ENCODE peak calls at places on chromosomes 7 and 10, in ten cellular contexts. One of them, this sample, is unnamed.

GRCh38 chr10:68501691-68502090 is 25.6 kb downstream of the SLC25A16 start:
- DNase-seq in Peyer's patch: no peak
- DNase-seq in stomach: no peak
- DNase-seq in transverse colon: no peak
- DNase-seq in IMR-90: no peak
- DNase-seq in adrenal gland: no peak
- DNase-seq in body of pancreas: no peak
- DNase-seq in esophagus squamous epithelium: no peak
- DNase-seq in testis: no peak
- DNase-seq in HCT116: no peak
- DNase-seq in this sample: peak

GRCh38 chr7:45979275-45980180 is 58.5 kb upstream of the IGFBP3 start:
- DNase-seq in Peyer's patch: no peak
- DNase-seq in stomach: no peak
- DNase-seq in transverse colon: no peak
- DNase-seq in IMR-90: no peak
- DNase-seq in adrenal gland: no peak
- DNase-seq in body of pancreas: no peak
- DNase-seq in esophagus squamous epithelium: no peak
- DNase-seq in testis: no peak
- DNase-seq in HCT116: no peak
- DNase-seq in this sample: peak

GRCh38 chr10:30979956-30980355 is 51.7 kb downstream of the ZNF438 start:
- DNase-seq in Peyer's patch: no peak
- DNase-seq in stomach: no peak
- DNase-seq in transverse colon: no peak
- DNase-seq in IMR-90: no peak
- DNase-seq in adrenal gland: no peak
- DNase-seq in body of pancreas: no peak
- DNase-seq in esophagus squamous epithelium: no peak
- DNase-seq in testis: no peak
- DNase-seq in HCT116: no peak
- DNase-seq in this sample: no peak

GRCh38 chr7:98240961-98241673 is 10.9 kb downstream of the TECPR1 start:
- DNase-seq in Peyer's patch: peak
- DNase-seq in stomach: peak
- DNase-seq in transverse colon: peak
- DNase-seq in IMR-90: peak
- DNase-seq in adrenal gland: peak
- DNase-seq in body of pancreas: peak
- DNase-seq in esophagus squamous epithelium: no peak
- DNase-seq in testis: peak
- DNase-seq in HCT116: peak
- DNase-seq in this sample: no peak

GRCh38 chr7:21747806-21748205 is 197.9 kb downstream of the CDCA7L start:
- DNase-seq in Peyer's patch: no peak
- DNase-seq in stomach: no peak
- DNase-seq in transverse colon: no peak
- DNase-seq in IMR-90: no peak
- DNase-seq in adrenal gland: no peak
- DNase-seq in body of pancreas: no peak
- DNase-seq in esophagus squamous epithelium: no peak
- DNase-seq in testis: no peak
- DNase-seq in HCT116: no peak
- DNase-seq in this sample: no peak

GRCh38 chr10:113680172-113681111 is 730 bp downstream of the CASP7 start:
- DNase-seq in Peyer's patch: peak
- DNase-seq in stomach: peak
- DNase-seq in transverse colon: peak
- DNase-seq in IMR-90: peak
- DNase-seq in adrenal gland: peak
- DNase-seq in body of pancreas: peak
- DNase-seq in esophagus squamous epithelium: no peak
- DNase-seq in testis: peak
- DNase-seq in HCT116: no peak
- DNase-seq in this sample: peak

GRCh38 chr10:71433983-71434744 is 37.4 kb downstream of the CDH23 start:
- DNase-seq in Peyer's patch: no peak
- DNase-seq in stomach: peak
- DNase-seq in transverse colon: no peak
- DNase-seq in IMR-90: no peak
- DNase-seq in adrenal gland: peak
- DNase-seq in body of pancreas: no peak
- DNase-seq in esophagus squamous epithelium: no peak
- DNase-seq in testis: peak
- DNase-seq in HCT116: no peak
- DNase-seq in this sample: peak

GRCh38 chr10:104240078-104240477 is 7.9 kb upstream of the CFAP43 start:
- DNase-seq in Peyer's patch: no peak
- DNase-seq in stomach: no peak
- DNase-seq in transverse colon: no peak
- DNase-seq in IMR-90: no peak
- DNase-seq in adrenal gland: no peak
- DNase-seq in body of pancreas: no peak
- DNase-seq in esophagus squamous epithelium: no peak
- DNase-seq in testis: no peak
- DNase-seq in HCT116: no peak
- DNase-seq in this sample: no peak

GRCh38 chr7:78176186-78176585 is 377.6 kb downstream of the PHTF2 start:
- DNase-seq in Peyer's patch: no peak
- DNase-seq in stomach: no peak
- DNase-seq in transverse colon: no peak
- DNase-seq in IMR-90: peak
- DNase-seq in adrenal gland: no peak
- DNase-seq in body of pancreas: no peak
- DNase-seq in esophagus squamous epithelium: no peak
- DNase-seq in testis: no peak
- DNase-seq in HCT116: no peak
- DNase-seq in this sample: no peak

GRCh38 chr7:128259131-128260056 is 18.3 kb downstream of the LEP start:
- DNase-seq in Peyer's patch: no peak
- DNase-seq in stomach: peak
- DNase-seq in transverse colon: peak
- DNase-seq in IMR-90: peak
- DNase-seq in adrenal gland: no peak
- DNase-seq in body of pancreas: no peak
- DNase-seq in esophagus squamous epithelium: no peak
- DNase-seq in testis: no peak
- DNase-seq in HCT116: peak
- DNase-seq in this sample: peak

DNA sequence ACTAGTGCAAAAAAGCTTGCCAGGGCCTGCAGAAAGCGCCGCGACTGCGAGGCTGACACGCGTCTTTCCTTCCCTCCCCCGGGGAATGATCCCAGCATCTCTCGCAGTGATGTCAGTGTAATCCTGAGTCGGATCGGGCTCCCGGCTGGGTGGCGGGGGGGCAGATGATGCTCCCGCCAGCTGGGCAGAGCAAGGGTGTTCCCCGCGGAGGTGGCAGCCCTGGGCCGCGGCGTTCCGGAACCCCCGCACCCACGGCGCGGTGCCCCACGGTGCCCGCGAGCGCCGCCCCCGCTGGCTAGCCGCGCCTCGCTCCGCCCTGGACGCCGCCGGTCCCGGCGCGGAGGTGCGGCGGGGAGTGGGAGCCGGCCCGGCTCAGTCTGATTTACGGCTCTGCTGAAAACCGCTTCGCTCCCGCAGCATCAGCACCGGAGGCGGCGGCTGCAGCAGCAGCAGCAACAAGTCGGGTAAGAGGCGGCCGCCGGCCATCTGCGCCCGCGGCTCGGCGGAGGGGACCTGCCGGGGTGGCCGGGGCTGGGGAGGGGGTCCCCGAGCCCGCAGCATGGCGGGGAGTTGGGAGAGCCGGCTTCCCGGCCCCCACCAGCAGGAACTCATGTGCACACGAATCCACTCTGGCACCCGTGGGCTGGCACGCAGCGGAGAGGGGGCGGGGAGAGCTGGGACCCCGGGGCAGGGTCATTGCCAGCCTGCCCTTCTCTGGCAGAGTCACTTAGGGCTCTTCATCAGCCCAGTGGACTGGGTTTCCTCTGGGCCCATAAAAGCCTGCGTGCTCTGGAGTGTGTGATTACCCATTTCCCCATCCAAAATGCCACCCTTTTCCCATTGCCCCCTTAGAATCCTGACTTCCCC is at the start of gene ZNF365:
- DNase-seq in Peyer's patch: no peak
- DNase-seq in stomach: no peak
- DNase-seq in transverse colon: no peak
- DNase-seq in IMR-90: peak
- DNase-seq in adrenal gland: no peak
- DNase-seq in body of pancreas: peak
- DNase-seq in esophagus squamous epithelium: no peak
- DNase-seq in testis: no peak
- DNase-seq in HCT116: peak
- DNase-seq in this sample: no peak
- H3K4me3 ChIP-seq in Peyer's patch: peak
- H3K4me3 ChIP-seq in stomach: peak
- H3K4me3 ChIP-seq in transverse colon: peak
- H3K4me3 ChIP-seq in IMR-90: peak
- H3K4me3 ChIP-seq in adrenal gland: peak
- H3K4me3 ChIP-seq in body of pancreas: peak
- H3K4me3 ChIP-seq in esophagus squamous epithelium: peak
- H3K4me3 ChIP-seq in testis: peak
- H3K4me3 ChIP-seq in HCT116: peak
- H3K4me3 ChIP-seq in this sample: peak

GRCh38 chr10:96021332-96021731 is 22.1 kb upstream of the CCNJ start:
- DNase-seq in Peyer's patch: no peak
- DNase-seq in stomach: no peak
- DNase-seq in transverse colon: no peak
- DNase-seq in IMR-90: no peak
- DNase-seq in adrenal gland: no peak
- DNase-seq in body of pancreas: no peak
- DNase-seq in esophagus squamous epithelium: no peak
- DNase-seq in testis: no peak
- DNase-seq in HCT116: no peak
- DNase-seq in this sample: no peak

GRCh38 chr10:96022739-96023138 is 20.6 kb upstream of the CCNJ start:
- DNase-seq in Peyer's patch: no peak
- DNase-seq in stomach: no peak
- DNase-seq in transverse colon: no peak
- DNase-seq in IMR-90: no peak
- DNase-seq in adrenal gland: no peak
- DNase-seq in body of pancreas: no peak
- DNase-seq in esophagus squamous epithelium: no peak
- DNase-seq in testis: no peak
- DNase-seq in HCT116: no peak
- DNase-seq in this sample: no peak

GRCh38 chr10:96023168-96023567 is 20.2 kb upstream of the CCNJ start:
- DNase-seq in Peyer's patch: no peak
- DNase-seq in stomach: no peak
- DNase-seq in transverse colon: no peak
- DNase-seq in IMR-90: no peak
- DNase-seq in adrenal gland: no peak
- DNase-seq in body of pancreas: no peak
- DNase-seq in esophagus squamous epithelium: no peak
- DNase-seq in testis: no peak
- DNase-seq in HCT116: no peak
- DNase-seq in this sample: no peak

GRCh38 chr10:96025566-96025965 is 17.8 kb upstream of the CCNJ start:
- DNase-seq in Peyer's patch: no peak
- DNase-seq in stomach: no peak
- DNase-seq in transverse colon: no peak
- DNase-seq in IMR-90: peak
- DNase-seq in adrenal gland: no peak
- DNase-seq in body of pancreas: no peak
- DNase-seq in esophagus squamous epithelium: no peak
- DNase-seq in testis: peak
- DNase-seq in HCT116: peak
- DNase-seq in this sample: no peak
- TF ChIP-seq CTCF in Peyer's patch: no peak
- TF ChIP-seq CTCF in stomach: no peak
- TF ChIP-seq CTCF in transverse colon: no peak
- TF ChIP-seq CTCF in IMR-90: no peak
- TF ChIP-seq CTCF in adrenal gland: no peak
- TF ChIP-seq CTCF in body of pancreas: no peak
- TF ChIP-seq CTCF in esophagus squamous epithelium: no peak
- TF ChIP-seq CTCF in testis: no peak
- TF ChIP-seq CTCF in HCT116: peak
- TF ChIP-seq CTCF in this sample: no peak

DNA sequence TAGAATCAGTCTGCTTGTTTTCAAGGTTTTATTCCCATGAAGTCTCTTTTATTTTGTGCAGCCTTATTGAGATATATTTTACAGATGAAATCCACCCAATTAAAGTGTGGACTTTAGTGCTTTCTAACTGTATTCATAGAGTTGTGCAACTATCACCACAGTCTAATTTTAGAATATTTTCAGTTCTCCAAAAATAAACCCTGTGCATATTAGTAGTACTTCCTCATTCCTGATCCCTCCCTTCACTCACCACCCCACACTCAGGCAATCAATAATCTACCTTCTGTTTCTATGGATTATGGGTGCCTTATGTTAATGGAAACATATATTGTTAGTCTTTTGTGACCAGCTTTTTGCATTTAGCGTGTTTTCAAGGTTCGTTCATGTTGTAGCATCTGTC is 185.7 kb upstream of the TMEM72 start:
- DNase-seq in Peyer's patch: no peak
- DNase-seq in stomach: no peak
- DNase-seq in transverse colon: no peak
- DNase-seq in IMR-90: peak
- DNase-seq in adrenal gland: no peak
- DNase-seq in body of pancreas: no peak
- DNase-seq in esophagus squamous epithelium: no peak
- DNase-seq in testis: no peak
- DNase-seq in HCT116: no peak
- DNase-seq in this sample: no peak
- TF ChIP-seq POLR2A in Peyer's patch: no peak
- TF ChIP-seq POLR2A in stomach: no peak
- TF ChIP-seq POLR2A in transverse colon: no peak
- TF ChIP-seq POLR2A in IMR-90: no peak
- TF ChIP-seq POLR2A in adrenal gland: no peak
- TF ChIP-seq POLR2A in body of pancreas: no peak
- TF ChIP-seq POLR2A in esophagus squamous epithelium: no peak
- TF ChIP-seq POLR2A in testis: no peak
- TF ChIP-seq POLR2A in HCT116: no peak
- TF ChIP-seq POLR2A in this sample: no peak

DNA sequence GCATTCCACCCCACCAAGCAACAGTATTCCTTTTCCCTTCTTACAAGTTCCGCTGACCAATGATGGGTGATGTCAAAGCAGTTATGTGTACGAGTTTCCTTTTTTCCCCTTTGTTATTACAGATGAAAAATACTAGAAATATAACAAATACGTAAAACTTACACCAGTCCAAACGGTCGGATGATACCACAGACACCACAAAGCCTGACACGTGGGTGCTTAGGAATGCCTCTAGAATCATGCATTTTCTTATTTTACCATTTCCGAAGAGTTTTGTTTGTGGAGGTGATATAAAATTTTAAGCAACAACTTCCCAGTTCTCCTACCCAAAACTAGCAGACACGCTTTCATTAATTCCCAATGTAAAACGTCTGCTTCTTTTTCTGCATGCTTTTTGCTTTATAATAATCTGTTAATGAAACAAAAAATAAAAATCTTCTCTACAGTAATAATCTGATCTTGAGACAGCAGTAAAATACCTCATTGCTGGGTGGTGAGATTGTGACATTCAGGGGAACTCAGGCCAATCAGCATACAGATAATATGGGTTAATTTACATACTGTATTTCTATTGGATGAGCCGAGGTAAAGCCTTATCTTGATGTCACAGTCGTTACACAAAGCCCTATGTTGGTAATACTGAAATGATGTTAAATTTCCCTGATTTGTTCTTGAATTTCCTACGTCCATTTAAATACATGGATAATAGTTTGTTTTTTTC is 811 bp upstream of the GPR85 start:
- DNase-seq in Peyer's patch: no peak
- DNase-seq in stomach: no peak
- DNase-seq in transverse colon: no peak
- DNase-seq in IMR-90: peak
- DNase-seq in adrenal gland: no peak
- DNase-seq in body of pancreas: no peak
- DNase-seq in esophagus squamous epithelium: no peak
- DNase-seq in testis: no peak
- DNase-seq in HCT116: no peak
- DNase-seq in this sample: no peak
- H3K4me3 ChIP-seq in Peyer's patch: no peak
- H3K4me3 ChIP-seq in stomach: peak
- H3K4me3 ChIP-seq in transverse colon: no peak
- H3K4me3 ChIP-seq in IMR-90: peak
- H3K4me3 ChIP-seq in adrenal gland: peak
- H3K4me3 ChIP-seq in body of pancreas: no peak
- H3K4me3 ChIP-seq in esophagus squamous epithelium: peak
- H3K4me3 ChIP-seq in testis: peak
- H3K4me3 ChIP-seq in HCT116: no peak
- H3K4me3 ChIP-seq in this sample: no peak